ENCODE peak calls at places on chromosomes 2 and 18, in seven cellular contexts. B is PC-9, Y is heart right ventricle, K is SK-N-SH, E is right lobe of liver, S is cardiac muscle cell, H is HepG2. M is an unnamed sample.

GRCh38 chr2:86049529-86049928 is 56.2 kb downstream of the POLR1A start:
- DNase-seq in E (no peak), B (no peak), K (no peak), S (no peak), H (no peak), Y (no peak), M (no peak)

GRCh38 chr2:176001281-176001902 is 675 bp downstream of the LNPK start:
- DNase-seq in H (peak), K (peak), Y (peak), E (peak), S (peak), B (peak), M (no peak)

GRCh38 chr2:118128826-118129225 is 40.6 kb downstream of the INSIG2 start:
- DNase-seq in K (no peak), H (no peak), E (no peak), B (no peak), S (no peak), Y (no peak), M (no peak)

GRCh38 chr18:46406539-46406932 is 250.5 kb downstream of the LOXHD1 start:
- DNase-seq in S (no peak), Y (no peak), B (no peak), H (no peak), E (no peak), K (no peak), M (no peak)

GRCh38 chr2:159946326-159946992 is 116.0 kb downstream of the PLA2R1 start:
- DNase-seq in Y (no peak), E (no peak), B (no peak), K (no peak), S (no peak), H (no peak), M (no peak)

GRCh38 chr2:48722391-48722790 is 33.1 kb downstream of the LHCGR start:
- DNase-seq in Y (no peak), E (no peak), H (no peak), K (no peak), B (no peak), S (no peak), M (no peak)

GRCh38 chr2:20781656-20782265 is 41.1 kb downstream of the LDAH start:
- DNase-seq in Y (no peak), H (peak), B (no peak), E (no peak), K (peak), S (peak), M (no peak)

GRCh38 chr2:145842002-145842401 is 1322.1 kb upstream of the ZEB2 start:
- DNase-seq in K (no peak), B (no peak), E (no peak), Y (no peak), H (no peak), S (no peak), M (no peak)

GRCh38 chr18:67600781-67601180 is 84.3 kb upstream of the DSEL start:
- DNase-seq in S (no peak), K (no peak), E (no peak), Y (no peak), B (no peak), H (no peak), M (no peak)

GRCh38 chr18:62045316-62045715 is 141.5 kb downstream of the PIGN start:
- DNase-seq in E (no peak), Y (no peak), K (no peak), H (no peak), B (no peak), S (no peak), M (peak)

GRCh38 chr2:99697811-99698568 is 208.2 kb upstream of the REV1 start:
- DNase-seq in K (no peak), H (no peak), E (no peak), Y (peak), S (no peak), B (no peak), M (no peak)

GRCh38 chr18:53649621-53650020 is 574.8 kb downstream of the MBD2 start:
- DNase-seq in S (peak), B (no peak), K (no peak), E (no peak), H (no peak), Y (no peak), M (no peak)

GRCh38 chr18:64017870-64018269 is 48.0 kb downstream of the SERPINB8 start:
- DNase-seq in K (no peak), H (peak), E (no peak), S (peak), B (no peak), Y (no peak), M (no peak)

GRCh38 chr18:49849331-49850217 is 36.2 kb upstream of the ACAA2 start:
- DNase-seq in E (peak), B (peak), H (peak), S (no peak), Y (peak), K (no peak), M (no peak)

GRCh38 chr2:224584768-224585204 is 377 bp downstream of the CUL3 start:
- DNase-seq in H (peak), Y (peak), K (peak), S (peak), B (peak), E (peak), M (peak)

GRCh38 chr2:160667811-160668210 is 174.2 kb upstream of the RBMS1 start:
- DNase-seq in E (no peak), K (no peak), B (no peak), Y (no peak), S (no peak), H (no peak), M (no peak)

GRCh38 chr2:237912271-237913192 is 53.1 kb downstream of the RAMP1 start:
- DNase-seq in B (no peak), E (no peak), S (no peak), K (no peak), Y (no peak), H (no peak), M (no peak)

GRCh38 chr2:237227190-237227988 is 141.7 kb downstream of the COPS8 start:
- DNase-seq in E (no peak), H (no peak), S (no peak), B (peak), Y (no peak), K (no peak), M (no peak)

GRCh38 chr2:235055891-235056516 is 104.2 kb downstream of the SH3BP4 start:
- DNase-seq in H (peak), Y (no peak), E (peak), B (peak), S (peak), K (no peak), M (no peak)
- TF ChIP-seq CTCF in H (peak), Y (peak), E (peak), B (peak), S (peak), K (peak), M (peak)

GRCh38 chr18:26477828-26478466 is 70.4 kb downstream of the KCTD1 start:
- DNase-seq in E (no peak), S (no peak), H (no peak), B (no peak), Y (no peak), K (no peak), M (no peak)

GRCh38 chr18:26482567-26482966 is 65.8 kb downstream of the KCTD1 start:
- DNase-seq in E (no peak), H (no peak), Y (no peak), B (peak), K (no peak), S (no peak), M (no peak)

GRCh38 chr18:26480897-26481795 is 67.2 kb downstream of the KCTD1 start:
- DNase-seq in H (peak), E (no peak), Y (no peak), K (no peak), B (peak), S (no peak), M (no peak)

GRCh38 chr18:26479065-26479685 is 69.2 kb downstream of the KCTD1 start:
- DNase-seq in H (no peak), E (no peak), K (no peak), Y (no peak), S (no peak), B (no peak), M (no peak)

DNA sequence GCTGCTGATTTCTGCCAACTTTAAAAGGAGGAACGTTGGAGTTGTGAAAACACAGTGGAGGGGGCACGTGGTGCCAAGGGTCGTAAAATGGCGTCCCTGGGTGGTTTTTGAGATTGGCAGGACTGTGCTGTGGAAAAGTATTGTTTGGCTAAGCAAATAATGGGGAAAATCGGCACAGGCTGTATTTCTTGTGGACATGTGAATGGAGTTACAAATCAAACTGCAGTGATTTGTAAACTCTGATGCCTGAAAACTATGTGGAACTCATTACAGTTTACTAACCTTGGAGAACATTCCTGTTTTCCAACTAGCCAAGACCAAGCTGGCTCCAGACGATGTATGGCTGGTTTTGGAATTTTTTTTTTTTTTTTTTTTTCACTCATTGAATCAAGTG is 68.7 kb downstream of the KCTD1 start:
- DNase-seq in Y (no peak), S (no peak), H (no peak), B (no peak), K (no peak), E (no peak), M (no peak)
- H3K4me3 ChIP-seq in Y (no peak), S (no peak), H (no peak), B (no peak), K (no peak), E (no peak), M (no peak)

GRCh38 chr2:152336103-152336853 is 1.3 kb downstream of the FMNL2 start:
- DNase-seq in Y (peak), B (peak), H (peak), S (peak), K (peak), E (peak), M (peak)

GRCh38 chr2:152335851-152336102 is 803 bp downstream of the FMNL2 start:
- DNase-seq in E (no peak), B (no peak), S (no peak), H (no peak), Y (peak), K (peak), M (no peak)

GRCh38 chr2:152335016-152335850 is at the start of gene FMNL2:
- DNase-seq in H (peak), S (peak), B (peak), K (peak), Y (peak), E (peak), M (peak)

GRCh38 chr2:152336854-152337510 is 2.0 kb downstream of the FMNL2 start:
- DNase-seq in B (peak), S (peak), Y (no peak), K (peak), E (no peak), H (no peak), M (peak)

GRCh38 chr2:152334701-152335015 is 316 bp upstream of the FMNL2 start:
- DNase-seq in H (no peak), B (no peak), E (no peak), Y (no peak), S (no peak), K (no peak), M (no peak)
- H3K27ac ChIP-seq in H (no peak), B (no peak), E (no peak), Y (peak), S (no peak), K (peak), M (peak)

GRCh38 chr2:102844911-102845310 is 83.1 kb downstream of the TMEM182 start:
- DNase-seq in K (no peak), B (no peak), E (no peak), S (no peak), Y (no peak), H (no peak), M (no peak)

GRCh38 chr2:102843759-102844443 is 82.1 kb downstream of the TMEM182 start:
- DNase-seq in Y (no peak), K (peak), E (no peak), H (no peak), B (no peak), S (no peak), M (no peak)

GRCh38 chr2:102850888-102851287 is 89.1 kb downstream of the TMEM182 start:
- DNase-seq in E (no peak), S (no peak), B (no peak), K (no peak), H (no peak), Y (no peak), M (no peak)

GRCh38 chr2:102848366-102848839 is 86.6 kb downstream of the TMEM182 start:
- DNase-seq in H (peak), B (peak), Y (peak), S (peak), K (peak), E (peak), M (peak)
- TF ChIP-seq CTCF in H (peak), B (peak), Y (no peak), S (no peak), K (peak), E (no peak), M (peak)

GRCh38 chr2:201436141-201436540 is 15.1 kb downstream of the TRAK2 start:
- DNase-seq in H (no peak), E (no peak), B (no peak), Y (no peak), K (no peak), S (no peak), M (no peak)
- H3K4me3 ChIP-seq in H (no peak), E (no peak), B (no peak), Y (no peak), K (no peak), S (no peak), M (no peak)

GRCh38 chr18:3340015-3340681 is 78.2 kb downstream of the MYL12B start:
- DNase-seq in S (no peak), Y (no peak), E (no peak), B (no peak), K (no peak), H (no peak), M (no peak)

GRCh38 chr18:3342628-3343027 is 80.7 kb downstream of the MYL12B start:
- DNase-seq in S (no peak), B (no peak), H (no peak), E (no peak), K (no peak), Y (no peak), M (no peak)

GRCh38 chr18:3345885-3346284 is 84.0 kb downstream of the MYL12B start:
- DNase-seq in Y (no peak), B (no peak), H (no peak), K (no peak), E (no peak), S (no peak), M (no peak)

GRCh38 chr18:3345452-3345851 is 83.5 kb downstream of the MYL12B start:
- DNase-seq in E (no peak), Y (no peak), K (no peak), H (no peak), S (no peak), B (no peak), M (no peak)

DNA sequence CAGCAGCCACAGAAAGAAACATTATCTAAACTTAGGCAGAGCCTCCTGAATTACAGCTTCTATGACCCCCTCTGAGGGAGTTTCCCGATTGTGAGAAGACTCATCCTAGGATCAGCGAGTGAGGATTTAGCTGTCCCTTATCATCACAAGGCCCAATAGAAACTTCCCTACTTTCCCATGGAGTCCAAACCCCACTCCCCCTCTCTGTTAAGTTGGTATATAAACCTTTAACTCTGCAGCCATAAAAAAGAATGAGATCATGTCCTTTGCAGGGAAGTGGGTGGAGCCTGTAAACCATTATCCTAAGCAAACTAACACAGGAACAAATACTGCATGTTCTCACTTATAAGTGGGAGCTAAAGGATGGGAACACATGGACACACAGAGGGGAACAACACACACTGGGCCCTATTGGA is 78.8 kb downstream of the MYL12B start:
- DNase-seq in H (no peak), S (no peak), B (no peak), K (no peak), Y (no peak), E (no peak), M (no peak)
- H3K27ac ChIP-seq in H (no peak), S (no peak), B (no peak), K (no peak), Y (no peak), E (no peak), M (no peak)

DNA sequence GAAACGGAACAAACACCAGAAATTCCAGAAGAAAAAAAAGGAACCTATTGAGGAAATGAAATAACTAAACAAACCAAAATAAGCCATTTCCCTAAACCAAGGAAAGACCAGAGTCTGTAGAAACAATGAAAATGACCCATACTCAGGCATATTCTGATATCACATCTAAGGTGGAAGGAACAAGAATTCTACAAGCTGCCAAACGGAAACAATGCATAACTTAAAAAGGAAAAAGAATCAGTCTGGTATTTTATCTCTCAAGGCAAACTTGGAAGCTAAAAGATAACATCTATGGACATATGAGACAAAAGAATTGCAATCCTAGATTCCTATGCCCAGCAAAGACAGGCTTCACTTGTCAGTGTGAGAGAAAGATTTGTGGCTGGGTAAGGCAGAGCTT is 326.2 kb downstream of the PDE11A start:
- DNase-seq in Y (no peak), K (no peak), E (no peak), B (no peak), S (no peak), H (no peak), M (no peak)
- TF ChIP-seq CTCF in Y (no peak), K (no peak), E (no peak), B (no peak), S (no peak), H (no peak), M (no peak)

GRCh38 chr2:11558206-11558886 is 24.5 kb downstream of the GREB1 start:
- DNase-seq in Y (peak), E (peak), B (no peak), S (peak), K (peak), H (no peak), M (peak)
- H3K4me3 ChIP-seq in Y (no peak), E (no peak), B (no peak), S (no peak), K (no peak), H (no peak), M (no peak)

DNA sequence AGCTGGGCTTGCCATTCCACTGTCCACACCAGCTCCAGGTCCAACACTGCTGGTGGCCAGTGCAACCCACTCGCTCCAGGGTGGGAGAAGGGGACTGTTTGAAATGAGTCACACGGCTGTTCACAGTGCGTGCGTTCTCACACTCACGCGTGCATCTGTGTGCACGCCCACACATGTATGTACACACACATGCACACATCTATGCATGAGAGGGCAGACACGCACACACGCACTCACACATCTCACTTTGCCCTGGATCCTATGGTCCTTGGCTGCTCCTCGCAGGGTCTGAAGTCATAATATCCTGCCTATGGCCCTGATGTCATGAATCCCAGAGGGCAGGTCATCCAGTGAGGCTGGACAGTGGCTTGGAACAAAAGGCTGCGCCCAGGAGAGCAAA is 182.8 kb downstream of the EIPR1 start:
- DNase-seq in H (no peak), Y (no peak), E (no peak), S (no peak), B (no peak), K (peak), M (peak)
- H3K27ac ChIP-seq in H (no peak), Y (no peak), E (no peak), S (no peak), B (no peak), K (peak), M (peak)